ENCODE peak calls at places on chromosomes 3 and 15, in four cellular contexts. One of them, this sample, is unnamed.

GRCh38 chr15:64112904-64113303 is 17.1 kb downstream of the SNX1 start:
- DNase-seq in GM04503: no peak
- DNase-seq in lower lobe of right lung: no peak
- DNase-seq in stimulated activated CD8-positive, alpha-beta memory T cell treated with anti-CD3 and anti-CD28 coated beads, Interleukin-2, amount 100 ng/mL, for 1 hour: no peak
- DNase-seq in this sample: no peak

GRCh38 chr15:78944669-78945407 is at the start of gene CTSH:
- DNase-seq in stimulated activated CD8-positive, alpha-beta memory T cell treated with anti-CD3 and anti-CD28 coated beads, Interleukin-2, amount 100 ng/mL, for 1 hour: peak
- DNase-seq in GM04503: no peak
- DNase-seq in lower lobe of right lung: peak
- DNase-seq in this sample: no peak

GRCh38 chr15:63196846-63197245 is 7.4 kb downstream of the RAB8B start:
- DNase-seq in stimulated activated CD8-positive, alpha-beta memory T cell treated with anti-CD3 and anti-CD28 coated beads, Interleukin-2, amount 100 ng/mL, for 1 hour: no peak
- DNase-seq in GM04503: no peak
- DNase-seq in lower lobe of right lung: no peak
- DNase-seq in this sample: no peak

GRCh38 chr3:126955004-126955790 is 27.7 kb upstream of the PLXNA1 start:
- DNase-seq in stimulated activated CD8-positive, alpha-beta memory T cell treated with anti-CD3 and anti-CD28 coated beads, Interleukin-2, amount 100 ng/mL, for 1 hour: no peak
- DNase-seq in lower lobe of right lung: no peak
- DNase-seq in GM04503: no peak
- DNase-seq in this sample: no peak

GRCh38 chr15:43509002-43509922 is 8.1 kb upstream of the MAP1A start:
- DNase-seq in lower lobe of right lung: no peak
- DNase-seq in GM04503: no peak
- DNase-seq in stimulated activated CD8-positive, alpha-beta memory T cell treated with anti-CD3 and anti-CD28 coated beads, Interleukin-2, amount 100 ng/mL, for 1 hour: no peak
- DNase-seq in this sample: no peak

GRCh38 chr3:40240921-40241320 is 68.6 kb upstream of the EIF1B start:
- DNase-seq in stimulated activated CD8-positive, alpha-beta memory T cell treated with anti-CD3 and anti-CD28 coated beads, Interleukin-2, amount 100 ng/mL, for 1 hour: no peak
- DNase-seq in lower lobe of right lung: no peak
- DNase-seq in GM04503: no peak
- DNase-seq in this sample: no peak

GRCh38 chr3:12974819-12975218 is 98.4 kb downstream of the IQSEC1 start:
- DNase-seq in GM04503: no peak
- DNase-seq in lower lobe of right lung: no peak
- DNase-seq in stimulated activated CD8-positive, alpha-beta memory T cell treated with anti-CD3 and anti-CD28 coated beads, Interleukin-2, amount 100 ng/mL, for 1 hour: no peak
- DNase-seq in this sample: no peak

GRCh38 chr3:126496894-126497850 is 20.4 kb downstream of the UROC1 start:
- DNase-seq in lower lobe of right lung: no peak
- DNase-seq in stimulated activated CD8-positive, alpha-beta memory T cell treated with anti-CD3 and anti-CD28 coated beads, Interleukin-2, amount 100 ng/mL, for 1 hour: no peak
- DNase-seq in GM04503: no peak
- DNase-seq in this sample: no peak

GRCh38 chr3:5250467-5251195 is 63.1 kb downstream of the EDEM1 start:
- DNase-seq in GM04503: no peak
- DNase-seq in stimulated activated CD8-positive, alpha-beta memory T cell treated with anti-CD3 and anti-CD28 coated beads, Interleukin-2, amount 100 ng/mL, for 1 hour: no peak
- DNase-seq in lower lobe of right lung: no peak
- DNase-seq in this sample: no peak

GRCh38 chr15:101258238-101259144 is 6.6 kb upstream of the CHSY1 start:
- DNase-seq in GM04503: no peak
- DNase-seq in lower lobe of right lung: no peak
- DNase-seq in stimulated activated CD8-positive, alpha-beta memory T cell treated with anti-CD3 and anti-CD28 coated beads, Interleukin-2, amount 100 ng/mL, for 1 hour: no peak
- DNase-seq in this sample: no peak

GRCh38 chr15:85757939-85758654 is 36.6 kb downstream of the KLHL25 start:
- DNase-seq in GM04503: no peak
- DNase-seq in stimulated activated CD8-positive, alpha-beta memory T cell treated with anti-CD3 and anti-CD28 coated beads, Interleukin-2, amount 100 ng/mL, for 1 hour: no peak
- DNase-seq in lower lobe of right lung: no peak
- DNase-seq in this sample: no peak

GRCh38 chr3:72520690-72521308 is 327.4 kb downstream of the SHQ1 start:
- DNase-seq in stimulated activated CD8-positive, alpha-beta memory T cell treated with anti-CD3 and anti-CD28 coated beads, Interleukin-2, amount 100 ng/mL, for 1 hour: no peak
- DNase-seq in lower lobe of right lung: no peak
- DNase-seq in GM04503: no peak
- DNase-seq in this sample: no peak

GRCh38 chr15:50260969-50261496 is 4.5 kb downstream of the HDC start:
- DNase-seq in lower lobe of right lung: no peak
- DNase-seq in GM04503: no peak
- DNase-seq in stimulated activated CD8-positive, alpha-beta memory T cell treated with anti-CD3 and anti-CD28 coated beads, Interleukin-2, amount 100 ng/mL, for 1 hour: no peak
- DNase-seq in this sample: no peak

GRCh38 chr3:194310516-194310915 is 40.6 kb downstream of the CPN2 start:
- DNase-seq in GM04503: no peak
- DNase-seq in stimulated activated CD8-positive, alpha-beta memory T cell treated with anti-CD3 and anti-CD28 coated beads, Interleukin-2, amount 100 ng/mL, for 1 hour: no peak
- DNase-seq in lower lobe of right lung: no peak
- DNase-seq in this sample: no peak

GRCh38 chr15:93088200-93088980 is 621 bp downstream of the RGMA start:
- DNase-seq in lower lobe of right lung: no peak
- DNase-seq in GM04503: no peak
- DNase-seq in stimulated activated CD8-positive, alpha-beta memory T cell treated with anti-CD3 and anti-CD28 coated beads, Interleukin-2, amount 100 ng/mL, for 1 hour: no peak
- DNase-seq in this sample: no peak

GRCh38 chr3:172461530-172462138 is 13.4 kb upstream of the GHSR start:
- DNase-seq in GM04503: no peak
- DNase-seq in stimulated activated CD8-positive, alpha-beta memory T cell treated with anti-CD3 and anti-CD28 coated beads, Interleukin-2, amount 100 ng/mL, for 1 hour: no peak
- DNase-seq in lower lobe of right lung: no peak
- DNase-seq in this sample: no peak

GRCh38 chr3:143786229-143787199 is 61.8 kb downstream of the SLC9A9 start:
- DNase-seq in lower lobe of right lung: no peak
- DNase-seq in stimulated activated CD8-positive, alpha-beta memory T cell treated with anti-CD3 and anti-CD28 coated beads, Interleukin-2, amount 100 ng/mL, for 1 hour: no peak
- DNase-seq in GM04503: no peak
- DNase-seq in this sample: no peak

GRCh38 chr3:78963771-78964170 is 804.0 kb downstream of the ROBO1 start:
- DNase-seq in lower lobe of right lung: no peak
- DNase-seq in stimulated activated CD8-positive, alpha-beta memory T cell treated with anti-CD3 and anti-CD28 coated beads, Interleukin-2, amount 100 ng/mL, for 1 hour: no peak
- DNase-seq in GM04503: no peak
- DNase-seq in this sample: no peak

This sample was measured in AG04449.